ENCODE peak calls at places on chromosome 7, in six cellular contexts. N, T, K, Z, G and I are unnamed samples.

GRCh38 chr7:44063547-44063893 is 1.8 kb downstream of the PGAM2 start:
- DNase-seq in Z (no peak), N (no peak), T (no peak), G (no peak), K (no peak), I (peak; percentile 41)

GRCh38 chr7:128459394-128459878 is 3.8 kb downstream of the HILPDA start:
- DNase-seq in N (peak; percentile 90), G (peak; percentile 85), Z (peak; percentile 80), T (peak; percentile 59), K (peak; percentile 49), I (peak; percentile 81)

GRCh38 chr7:2710901-2711551 is 23.0 kb downstream of the AMZ1 start:
- DNase-seq in N (peak; percentile 90), T (no peak), Z (no peak), G (no peak), K (no peak), I (no peak)

GRCh38 chr7:36653011-36653670 is 71.2 kb downstream of the AOAH start:
- DNase-seq in N (no peak), G (peak; percentile 18), T (no peak), K (no peak), Z (peak; percentile 75), I (no peak)

GRCh38 chr7:17786314-17786852 is 153.9 kb downstream of the SNX13 start:
- DNase-seq in T (no peak), K (no peak), Z (no peak), N (no peak), G (no peak), I (peak; percentile 38)

GRCh38 chr7:135964791-135965190 is 12.4 kb downstream of the MTPN start:
- DNase-seq in K (no peak), Z (no peak), N (no peak), T (no peak), G (no peak), I (no peak)

GRCh38 chr7:136183981-136184380 is 206.8 kb upstream of the MTPN start:
- DNase-seq in K (no peak), Z (no peak), N (no peak), T (no peak), G (no peak), I (peak; percentile 45)

GRCh38 chr7:102992820-102993531 is 80.2 kb downstream of the LRRC17 start:
- DNase-seq in T (no peak), Z (peak; percentile 80), G (peak; percentile 58), N (no peak), K (peak; percentile 42), I (no peak)

GRCh38 chr7:101924171-101924570 is 106.7 kb downstream of the CUX1 start:
- DNase-seq in N (no peak), T (no peak), K (no peak), Z (peak; percentile 41), G (no peak), I (no peak)

GRCh38 chr7:106276513-106276912 is 8.3 kb downstream of the NAMPT start:
- DNase-seq in G (no peak), Z (no peak), K (no peak), T (no peak), N (no peak), I (no peak)

GRCh38 chr7:72781161-72781560 is 46.8 kb downstream of the TYW1B start:
- DNase-seq in T (no peak), K (no peak), G (no peak), Z (no peak), N (no peak), I (peak; percentile 2)

GRCh38 chr7:107530749-107531148 is 33.0 kb downstream of the COG5 start:
- DNase-seq in Z (no peak), N (no peak), T (no peak), K (no peak), G (no peak), I (no peak)

GRCh38 chr7:39650676-39651075 is 27.3 kb downstream of the RALA start:
- DNase-seq in T (no peak), K (no peak), N (no peak), G (no peak), Z (peak; percentile 76), I (no peak)

GRCh38 chr7:73992104-73992562 is 35.8 kb upstream of the ELN start:
- DNase-seq in T (no peak), G (no peak), Z (peak; percentile 88), N (no peak), K (no peak), I (no peak)

GRCh38 chr7:36796850-36797618 is 72.7 kb upstream of the AOAH start:
- DNase-seq in N (no peak), G (no peak), Z (no peak), K (no peak), T (no peak), I (no peak)

GRCh38 chr7:128361463-128362441 is at the start of gene PRRT4:
- DNase-seq in T (no peak), N (peak; percentile 55), K (no peak), Z (peak; percentile 38), G (peak; percentile 45), I (peak; percentile 82)

GRCh38 chr7:157493776-157494175 is 157.0 kb downstream of the DNAJB6 start:
- DNase-seq in Z (no peak), G (no peak), K (no peak), N (no peak), T (no peak), I (no peak)

GRCh38 chr7:117901089-117901797 is 28.0 kb upstream of the CTTNBP2 start:
- DNase-seq in N (no peak), T (no peak), G (no peak), Z (no peak), K (no peak), I (no peak)

GRCh38 chr7:69696686-69697685 is 98.7 kb downstream of the AUTS2 start:
- DNase-seq in Z (no peak), N (no peak), T (no peak), G (no peak), K (no peak), I (no peak)

GRCh38 chr7:143227806-143228205 is 6.0 kb downstream of the TAS2R40 start:
- DNase-seq in T (no peak), G (no peak), K (no peak), Z (no peak), N (no peak), I (no peak)

GRCh38 chr7:22617166-22617565 is 109.8 kb upstream of the IL6 start:
- DNase-seq in G (no peak), Z (no peak), N (no peak), K (no peak), T (no peak), I (no peak)

GRCh38 chr7:33091111-33091531 is 18.1 kb downstream of the RP9 start:
- DNase-seq in N (no peak), T (no peak), K (no peak), G (no peak), Z (peak; percentile 63), I (no peak)

GRCh38 chr7:22779697-22780096 is 43.0 kb downstream of the TOMM7 start:
- DNase-seq in G (no peak), N (no peak), T (no peak), K (no peak), Z (no peak), I (no peak)

GRCh38 chr7:82036146-82036886 is 266.5 kb upstream of the HGF start:
- DNase-seq in K (no peak), Z (peak; percentile 66), N (no peak), G (no peak), T (no peak), I (no peak)

GRCh38 chr7:37942934-37943610 is 22.6 kb downstream of the EPDR1 start:
- DNase-seq in T (peak; percentile 6), G (peak; percentile 77), K (peak; percentile 95), Z (peak; percentile 65), N (no peak), I (peak; percentile 54)

GRCh38 chr7:105296491-105296890 is 92.2 kb downstream of the SRPK2 start:
- DNase-seq in T (no peak), K (no peak), Z (no peak), N (no peak), G (no peak), I (no peak)

GRCh38 chr7:69687739-69688431 is 89.6 kb downstream of the AUTS2 start:
- DNase-seq in T (no peak), Z (no peak), G (no peak), N (no peak), K (no peak), I (no peak)

GRCh38 chr7:144436500-144436899 is 33.0 kb upstream of the NOBOX start:
- DNase-seq in Z (no peak), T (no peak), G (no peak), K (no peak), N (no peak), I (no peak)

GRCh38 chr7:102463841-102464576 is 654 bp downstream of the ALKBH4 start:
- DNase-seq in N (no peak), Z (peak; percentile 25), T (no peak), G (no peak), K (no peak), I (peak; percentile 29)

GRCh38 chr7:112086496-112087254 is 119.5 kb downstream of the DOCK4 start:
- DNase-seq in T (no peak), N (no peak), K (no peak), G (peak; percentile 50), Z (no peak), I (no peak)

GRCh38 chr7:28176174-28176573 is 4.4 kb downstream of the JAZF1 start:
- DNase-seq in T (no peak), G (no peak), K (no peak), Z (no peak), N (no peak), I (no peak)
- H3K4me1 ChIP-seq in T (no peaks in the 10 kb centered on the region), G (peaks cover 9% of the 10 kb centered on the region), K (peaks cover 3% of the 10 kb centered on the region), Z (peaks cover 32% of the 10 kb centered on the region), N (peaks cover 25% of the 10 kb centered on the region), I (peaks cover 5% of the 10 kb centered on the region)

DNA sequence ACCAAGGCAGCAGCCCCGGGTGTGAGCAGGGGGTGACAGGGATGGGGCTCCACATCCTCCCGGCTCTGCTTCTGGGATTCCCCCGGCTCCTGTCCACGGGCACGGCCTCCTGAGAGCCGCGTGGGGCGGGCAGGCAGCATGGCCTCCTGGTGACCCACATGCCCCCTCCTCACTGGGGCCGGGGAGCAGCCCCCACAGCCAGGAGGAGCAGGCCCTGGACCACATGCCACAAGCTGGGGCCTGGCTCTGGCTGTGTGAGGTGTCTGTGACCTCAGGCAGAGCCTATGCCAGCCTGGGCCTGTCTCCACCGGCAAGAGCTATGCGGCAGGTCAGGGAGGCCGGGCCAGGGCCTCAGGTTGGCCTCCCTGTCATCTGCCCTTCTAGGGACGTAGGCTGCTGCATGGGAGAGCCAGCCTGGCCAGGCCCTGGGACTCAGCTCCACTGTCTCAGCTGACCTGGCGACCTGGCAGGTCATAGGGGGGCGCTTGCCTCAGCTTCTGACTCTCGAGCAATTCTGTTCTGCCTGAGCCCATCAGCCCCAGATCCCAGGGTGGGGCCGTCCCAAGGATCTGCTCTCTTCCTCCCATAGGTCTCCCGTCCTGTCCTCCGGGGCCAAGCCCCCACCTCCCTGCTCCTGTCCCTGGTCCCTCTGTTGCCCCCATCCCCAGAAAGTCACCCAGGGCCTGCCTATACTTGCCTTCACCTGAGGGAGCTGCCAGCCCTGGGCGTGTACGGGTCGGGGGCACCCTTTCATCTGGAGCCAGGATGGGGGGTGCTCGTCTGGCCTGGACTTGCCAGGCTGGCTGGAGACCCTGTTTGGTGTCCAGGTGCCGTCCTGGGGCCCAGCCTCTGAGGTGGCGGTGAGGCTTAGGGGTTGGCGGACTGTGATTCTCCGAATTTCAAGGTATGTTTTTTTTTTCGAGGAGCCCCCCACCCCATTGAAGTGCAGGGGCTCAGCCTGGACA is 3.9 kb upstream of the TMEM184A start:
- DNase-seq in K (peak; percentile 15), G (no peak), Z (no peak), T (no peak), N (no peak), I (no peak)
- H3K4me1 ChIP-seq in K (no peaks in the 10 kb centered on the region), G (peaks cover 46% of the 10 kb centered on the region), Z (peaks cover 18% of the 10 kb centered on the region), T (peaks cover 16% of the 10 kb centered on the region), N (no peaks in the 10 kb centered on the region), I (peaks cover 5% of the 10 kb centered on the region)

GRCh38 chr7:19113001-19113349 is 4.5 kb downstream of the TWIST1 start:
- DNase-seq in K (no peak), T (no peak), N (no peak), Z (no peak), G (no peak), I (no peak)
- H3K4me1 ChIP-seq in K (no peaks in the 10 kb centered on the region), T (peaks cover 5% of the 10 kb centered on the region), N (no peaks in the 10 kb centered on the region), Z (peaks cover 58% of the 10 kb centered on the region), G (no peaks in the 10 kb centered on the region), I (peaks cover 10% of the 10 kb centered on the region)

GRCh38 chr7:116212859-116213258 is 2.5 kb downstream of the TES start:
- DNase-seq in N (no peak), T (no peak), G (no peak), Z (peak; percentile 77), K (no peak), I (no peak)
- H3K4me1 ChIP-seq in N (peaks cover 74% of the 10 kb centered on the region), T (peaks cover 3% of the 10 kb centered on the region), G (peaks cover 51% of the 10 kb centered on the region), Z (no peaks in the 10 kb centered on the region), K (peaks cover 18% of the 10 kb centered on the region), I (no peaks in the 10 kb centered on the region)